ENCODE peak calls at places on chromosomes 4 and X, in seven cellular contexts. One of them, this sample, is unnamed.

GRCh38 chr4:79996950-79997349 is 76.1 kb downstream of the ANTXR2 start:
- DNase-seq in CD8-positive, alpha-beta T cell: no peak
- DNase-seq in lung: no peak
- DNase-seq in psoas muscle: no peak
- DNase-seq in cardiac muscle cell: no peak
- DNase-seq in AG10803: no peak
- DNase-seq in nephron progenitor cell: no peak
- DNase-seq in this sample: no peak

GRCh38 chrX:2901367-2902036 is 27.6 kb downstream of the ARSD start:
- DNase-seq in CD8-positive, alpha-beta T cell: no peak
- DNase-seq in lung: no peak
- DNase-seq in psoas muscle: no peak
- DNase-seq in cardiac muscle cell: no peak
- DNase-seq in AG10803: no peak
- DNase-seq in nephron progenitor cell: no peak
- DNase-seq in this sample: no peak

GRCh38 chr4:185396724-185397402 is at the start of gene ANKRD37:
- DNase-seq in CD8-positive, alpha-beta T cell: no peak
- DNase-seq in lung: peak; percentile 64
- DNase-seq in psoas muscle: no peak
- DNase-seq in cardiac muscle cell: peak; percentile 61
- DNase-seq in AG10803: peak; percentile 38
- DNase-seq in nephron progenitor cell: no peak
- DNase-seq in this sample: no peak

GRCh38 chr4:147492301-147492700 is 11.4 kb downstream of the EDNRA start:
- DNase-seq in CD8-positive, alpha-beta T cell: no peak
- DNase-seq in lung: no peak
- DNase-seq in psoas muscle: no peak
- DNase-seq in cardiac muscle cell: no peak
- DNase-seq in AG10803: peak; percentile 20
- DNase-seq in nephron progenitor cell: no peak
- DNase-seq in this sample: no peak

GRCh38 chr4:81783565-81783964 is 311.9 kb upstream of the RASGEF1B start:
- DNase-seq in CD8-positive, alpha-beta T cell: no peak
- DNase-seq in lung: no peak
- DNase-seq in psoas muscle: no peak
- DNase-seq in cardiac muscle cell: no peak
- DNase-seq in AG10803: no peak
- DNase-seq in nephron progenitor cell: no peak
- DNase-seq in this sample: no peak

GRCh38 chrX:133390647-133391046 is 24.6 kb downstream of the GPC4 start:
- DNase-seq in CD8-positive, alpha-beta T cell: no peak
- DNase-seq in lung: no peak
- DNase-seq in psoas muscle: peak; percentile 23
- DNase-seq in cardiac muscle cell: no peak
- DNase-seq in AG10803: no peak
- DNase-seq in nephron progenitor cell: no peak
- DNase-seq in this sample: no peak

GRCh38 chr4:48854982-48855381 is 24.1 kb downstream of the OCIAD1 start:
- DNase-seq in CD8-positive, alpha-beta T cell: no peak
- DNase-seq in lung: no peak
- DNase-seq in psoas muscle: no peak
- DNase-seq in cardiac muscle cell: no peak
- DNase-seq in AG10803: peak; percentile 6
- DNase-seq in nephron progenitor cell: no peak
- DNase-seq in this sample: no peak

GRCh38 chr4:122890142-122890769 is 32.1 kb downstream of the NUDT6 start:
- DNase-seq in CD8-positive, alpha-beta T cell: no peak
- DNase-seq in lung: no peak
- DNase-seq in psoas muscle: no peak
- DNase-seq in cardiac muscle cell: no peak
- DNase-seq in AG10803: no peak
- DNase-seq in nephron progenitor cell: no peak
- DNase-seq in this sample: no peak

GRCh38 chrX:153643431-153644351 is 3.3 kb upstream of the DUSP9 start:
- DNase-seq in CD8-positive, alpha-beta T cell: no peak
- DNase-seq in lung: no peak
- DNase-seq in psoas muscle: no peak
- DNase-seq in cardiac muscle cell: peak; percentile 51
- DNase-seq in AG10803: no peak
- DNase-seq in nephron progenitor cell: peak; percentile 56
- DNase-seq in this sample: no peak

GRCh38 chrX:68728186-68728585 is 80.7 kb downstream of the STARD8 start:
- DNase-seq in CD8-positive, alpha-beta T cell: no peak
- DNase-seq in lung: no peak
- DNase-seq in psoas muscle: peak; percentile 3
- DNase-seq in cardiac muscle cell: no peak
- DNase-seq in AG10803: no peak
- DNase-seq in nephron progenitor cell: no peak
- DNase-seq in this sample: no peak

GRCh38 chr4:25835384-25835783 is 27.4 kb downstream of the SEL1L3 start:
- DNase-seq in CD8-positive, alpha-beta T cell: no peak
- DNase-seq in lung: no peak
- DNase-seq in psoas muscle: no peak
- DNase-seq in cardiac muscle cell: no peak
- DNase-seq in AG10803: peak; percentile 25
- DNase-seq in nephron progenitor cell: no peak
- DNase-seq in this sample: no peak

GRCh38 chrX:71911023-71911730 is 532 bp downstream of the NHSL2 start:
- DNase-seq in CD8-positive, alpha-beta T cell: peak; percentile 46
- DNase-seq in lung: no peak
- DNase-seq in psoas muscle: no peak
- DNase-seq in cardiac muscle cell: peak; percentile 71
- DNase-seq in AG10803: no peak
- DNase-seq in nephron progenitor cell: peak; percentile 67
- DNase-seq in this sample: peak; percentile 24

GRCh38 chrX:118513120-118513899 is 17.7 kb downstream of the DOCK11 start:
- DNase-seq in CD8-positive, alpha-beta T cell: no peak
- DNase-seq in lung: no peak
- DNase-seq in psoas muscle: no peak
- DNase-seq in cardiac muscle cell: no peak
- DNase-seq in AG10803: peak; percentile 42
- DNase-seq in nephron progenitor cell: no peak
- DNase-seq in this sample: no peak

GRCh38 chrX:19990225-19990518 is 689 bp downstream of the BCLAF3 start:
- DNase-seq in CD8-positive, alpha-beta T cell: no peak
- DNase-seq in lung: no peak
- DNase-seq in psoas muscle: no peak
- DNase-seq in cardiac muscle cell: no peak
- DNase-seq in AG10803: peak; percentile 1
- DNase-seq in nephron progenitor cell: no peak
- DNase-seq in this sample: peak; percentile 36

GRCh38 chr4:136863756-136864155 is 668.5 kb downstream of the PCDH18 start:
- DNase-seq in CD8-positive, alpha-beta T cell: no peak
- DNase-seq in lung: no peak
- DNase-seq in psoas muscle: no peak
- DNase-seq in cardiac muscle cell: no peak
- DNase-seq in AG10803: no peak
- DNase-seq in nephron progenitor cell: no peak
- DNase-seq in this sample: no peak

GRCh38 chrX:12949205-12949926 is 25.5 kb upstream of the TMSB4X start:
- DNase-seq in CD8-positive, alpha-beta T cell: no peak
- DNase-seq in lung: no peak
- DNase-seq in psoas muscle: no peak
- DNase-seq in cardiac muscle cell: no peak
- DNase-seq in AG10803: peak; percentile 86
- DNase-seq in nephron progenitor cell: no peak
- DNase-seq in this sample: no peak

GRCh38 chrX:154649864-154650510 is 3.4 kb downstream of the CTAG2 start:
- DNase-seq in CD8-positive, alpha-beta T cell: no peak
- DNase-seq in lung: no peak
- DNase-seq in psoas muscle: no peak
- DNase-seq in cardiac muscle cell: no peak
- DNase-seq in AG10803: no peak
- DNase-seq in nephron progenitor cell: no peak
- DNase-seq in this sample: peak; percentile 12

GRCh38 chrX:105328773-105329172 is 108.3 kb upstream of the TEX13A start:
- DNase-seq in CD8-positive, alpha-beta T cell: no peak
- DNase-seq in lung: no peak
- DNase-seq in psoas muscle: no peak
- DNase-seq in cardiac muscle cell: no peak
- DNase-seq in AG10803: no peak
- DNase-seq in nephron progenitor cell: no peak
- DNase-seq in this sample: no peak

GRCh38 chrX:37470711-37471110 is 100.8 kb upstream of the LANCL3 start:
- DNase-seq in CD8-positive, alpha-beta T cell: no peak
- DNase-seq in lung: no peak
- DNase-seq in psoas muscle: no peak
- DNase-seq in cardiac muscle cell: no peak
- DNase-seq in AG10803: no peak
- DNase-seq in nephron progenitor cell: no peak
- DNase-seq in this sample: no peak

GRCh38 chr4:41575207-41575606 is 37.2 kb downstream of the LIMCH1 start:
- DNase-seq in CD8-positive, alpha-beta T cell: no peak
- DNase-seq in lung: no peak
- DNase-seq in psoas muscle: no peak
- DNase-seq in cardiac muscle cell: no peak
- DNase-seq in AG10803: no peak
- DNase-seq in nephron progenitor cell: no peak
- DNase-seq in this sample: no peak

GRCh38 chr4:76504613-76505465 is 69.8 kb downstream of the SHROOM3 start:
- DNase-seq in CD8-positive, alpha-beta T cell: no peak
- DNase-seq in lung: no peak
- DNase-seq in psoas muscle: no peak
- DNase-seq in cardiac muscle cell: peak; percentile 64
- DNase-seq in AG10803: peak; percentile 60
- DNase-seq in nephron progenitor cell: no peak
- DNase-seq in this sample: peak; percentile 52

GRCh38 chrX:133813991-133814390 is 171.4 kb downstream of the GPC3 start:
- DNase-seq in CD8-positive, alpha-beta T cell: no peak
- DNase-seq in lung: no peak
- DNase-seq in psoas muscle: no peak
- DNase-seq in cardiac muscle cell: no peak
- DNase-seq in AG10803: no peak
- DNase-seq in nephron progenitor cell: no peak
- DNase-seq in this sample: no peak

GRCh38 chrX:123720486-123720885 is 12.4 kb downstream of the THOC2 start:
- DNase-seq in CD8-positive, alpha-beta T cell: no peak
- DNase-seq in lung: no peak
- DNase-seq in psoas muscle: no peak
- DNase-seq in cardiac muscle cell: no peak
- DNase-seq in AG10803: no peak
- DNase-seq in nephron progenitor cell: no peak
- DNase-seq in this sample: no peak

GRCh38 chr4:22187203-22187835 is 238.7 kb upstream of the KCNIP4 start:
- DNase-seq in CD8-positive, alpha-beta T cell: no peak
- DNase-seq in lung: no peak
- DNase-seq in psoas muscle: no peak
- DNase-seq in cardiac muscle cell: no peak
- DNase-seq in AG10803: no peak
- DNase-seq in nephron progenitor cell: no peak
- DNase-seq in this sample: no peak

GRCh38 chr4:8618961-8619720 is 26.6 kb downstream of the CPZ start:
- DNase-seq in CD8-positive, alpha-beta T cell: no peak
- DNase-seq in lung: no peak
- DNase-seq in psoas muscle: peak; percentile 37
- DNase-seq in cardiac muscle cell: no peak
- DNase-seq in AG10803: no peak
- DNase-seq in nephron progenitor cell: no peak
- DNase-seq in this sample: no peak

GRCh38 chr4:102610007-102610406 is 108.8 kb downstream of the NFKB1 start:
- DNase-seq in CD8-positive, alpha-beta T cell: no peak
- DNase-seq in lung: no peak
- DNase-seq in psoas muscle: no peak
- DNase-seq in cardiac muscle cell: no peak
- DNase-seq in AG10803: no peak
- DNase-seq in nephron progenitor cell: no peak
- DNase-seq in this sample: peak; percentile 29
- TF ChIP-seq CTCF in CD8-positive, alpha-beta T cell: no peak
- TF ChIP-seq CTCF in lung: no peak
- TF ChIP-seq CTCF in psoas muscle: peak; percentile 7
- TF ChIP-seq CTCF in cardiac muscle cell: peak; percentile 31
- TF ChIP-seq CTCF in AG10803: peak; percentile 40
- TF ChIP-seq CTCF in nephron progenitor cell: no peak
- TF ChIP-seq CTCF in this sample: peak; percentile 53

GRCh38 chrX:427812-428725 is 41.4 kb upstream of the PPP2R3B start:
- DNase-seq in CD8-positive, alpha-beta T cell: no peak
- DNase-seq in lung: no peak
- DNase-seq in psoas muscle: peak; percentile 30
- DNase-seq in cardiac muscle cell: peak; percentile 49
- DNase-seq in AG10803: peak; percentile 19
- DNase-seq in nephron progenitor cell: peak; percentile 63
- DNase-seq in this sample: no peak
- TF ChIP-seq CTCF in CD8-positive, alpha-beta T cell: no peak
- TF ChIP-seq CTCF in lung: no peak
- TF ChIP-seq CTCF in psoas muscle: no peak
- TF ChIP-seq CTCF in cardiac muscle cell: no peak
- TF ChIP-seq CTCF in AG10803: peak; percentile 38
- TF ChIP-seq CTCF in nephron progenitor cell: peak; percentile 46
- TF ChIP-seq CTCF in this sample: no peak

GRCh38 chrX:132375941-132376340 is 112.9 kb downstream of the MBNL3 start:
- DNase-seq in CD8-positive, alpha-beta T cell: no peak
- DNase-seq in lung: no peak
- DNase-seq in psoas muscle: no peak
- DNase-seq in cardiac muscle cell: no peak
- DNase-seq in AG10803: no peak
- DNase-seq in nephron progenitor cell: no peak
- DNase-seq in this sample: no peak
- TF ChIP-seq CTCF in CD8-positive, alpha-beta T cell: no peak
- TF ChIP-seq CTCF in lung: no peak
- TF ChIP-seq CTCF in psoas muscle: peak; percentile 5
- TF ChIP-seq CTCF in cardiac muscle cell: peak; percentile 10
- TF ChIP-seq CTCF in AG10803: peak; percentile 11
- TF ChIP-seq CTCF in nephron progenitor cell: peak; percentile 28
- TF ChIP-seq CTCF in this sample: no peak

DNA sequence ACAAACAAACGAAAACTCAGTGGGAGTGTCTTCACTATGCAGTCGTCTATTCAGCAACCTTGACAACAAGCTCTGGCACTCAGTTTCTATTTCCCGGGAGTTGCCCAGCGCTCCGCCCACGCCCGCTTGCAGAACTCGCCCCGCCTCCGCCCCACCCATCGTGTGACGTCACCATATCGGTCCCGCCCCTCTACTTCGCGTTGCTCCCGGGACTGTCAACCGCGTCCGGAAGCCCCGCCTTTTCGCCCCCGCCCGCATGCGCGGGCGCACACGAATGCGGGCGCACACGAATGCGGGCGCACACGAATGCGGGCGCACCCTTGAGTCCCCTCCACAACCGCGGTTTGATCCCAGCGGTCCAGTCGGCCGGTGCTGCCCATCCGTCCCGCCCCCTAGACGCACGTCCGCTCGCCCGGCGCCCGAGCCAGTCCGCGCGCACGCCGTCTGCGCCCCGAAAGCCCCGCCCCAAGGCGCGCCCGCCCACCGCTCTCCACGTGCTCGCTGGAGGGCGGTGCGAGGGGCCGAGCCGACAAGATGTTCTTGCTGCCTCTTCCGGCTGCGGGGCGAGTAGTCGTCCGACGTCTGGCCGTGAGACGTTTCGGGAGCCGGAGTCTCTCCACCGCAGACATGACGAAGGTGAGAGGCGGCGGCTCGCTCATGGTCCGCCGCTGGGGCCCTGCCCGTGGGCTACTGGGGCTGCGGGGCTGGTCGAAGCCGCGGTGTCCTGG is at the start of gene LAP3:
- DNase-seq in CD8-positive, alpha-beta T cell: peak; percentile 99
- DNase-seq in lung: peak; percentile 98
- DNase-seq in psoas muscle: peak; percentile 99
- DNase-seq in cardiac muscle cell: peak; percentile 97
- DNase-seq in AG10803: peak; percentile 95
- DNase-seq in nephron progenitor cell: peak; percentile 99
- DNase-seq in this sample: peak; percentile 96
- TF ChIP-seq CTCF in CD8-positive, alpha-beta T cell: no peak
- TF ChIP-seq CTCF in lung: no peak
- TF ChIP-seq CTCF in psoas muscle: no peak
- TF ChIP-seq CTCF in cardiac muscle cell: no peak
- TF ChIP-seq CTCF in AG10803: no peak
- TF ChIP-seq CTCF in nephron progenitor cell: no peak
- TF ChIP-seq CTCF in this sample: no peak

GRCh38 chr4:182917182-182918043 is at the start of gene DCTD:
- DNase-seq in CD8-positive, alpha-beta T cell: peak; percentile 74
- DNase-seq in lung: peak; percentile 75
- DNase-seq in psoas muscle: peak; percentile 89
- DNase-seq in cardiac muscle cell: peak; percentile 84
- DNase-seq in AG10803: peak; percentile 75
- DNase-seq in nephron progenitor cell: peak; percentile 86
- DNase-seq in this sample: peak; percentile 87
- TF ChIP-seq CTCF in CD8-positive, alpha-beta T cell: peak; percentile 20
- TF ChIP-seq CTCF in lung: no peak
- TF ChIP-seq CTCF in psoas muscle: peak; percentile 37
- TF ChIP-seq CTCF in cardiac muscle cell: peak; percentile 48
- TF ChIP-seq CTCF in AG10803: peak; percentile 47
- TF ChIP-seq CTCF in nephron progenitor cell: no peak
- TF ChIP-seq CTCF in this sample: peak; percentile 52